ENCODE peak calls at places on chromosomes 13 and 19, in ten cellular contexts. One of them, this sample, is unnamed.

GRCh38 chr13:27830010-27830409 is 37.7 kb downstream of the GSX1 start:
- DNase-seq in foreskin fibroblast: no peak
- DNase-seq in MM.1S: peak
- DNase-seq in Peyer's patch: peak
- DNase-seq in left ventricle myocardium inferior: peak
- DNase-seq in IMR-90: no peak
- DNase-seq in GM12865: peak
- DNase-seq in fibroblast of lung: peak
- DNase-seq in bronchial epithelial cell: no peak
- DNase-seq in GM10248: peak
- DNase-seq in this sample: peak

GRCh38 chr19:35224681-35225604 is 3.6 kb downstream of the FAM187B start:
- DNase-seq in foreskin fibroblast: no peak
- DNase-seq in MM.1S: no peak
- DNase-seq in Peyer's patch: no peak
- DNase-seq in left ventricle myocardium inferior: no peak
- DNase-seq in IMR-90: no peak
- DNase-seq in GM12865: no peak
- DNase-seq in fibroblast of lung: no peak
- DNase-seq in bronchial epithelial cell: no peak
- DNase-seq in GM10248: peak
- DNase-seq in this sample: peak

GRCh38 chr13:110319774-110320509 is 12.9 kb downstream of the COL4A2 start:
- DNase-seq in foreskin fibroblast: no peak
- DNase-seq in MM.1S: no peak
- DNase-seq in Peyer's patch: no peak
- DNase-seq in left ventricle myocardium inferior: no peak
- DNase-seq in IMR-90: peak
- DNase-seq in GM12865: no peak
- DNase-seq in fibroblast of lung: peak
- DNase-seq in bronchial epithelial cell: peak
- DNase-seq in GM10248: no peak
- DNase-seq in this sample: no peak

GRCh38 chr13:112880976-112881540 is 88.0 kb upstream of the MCF2L start:
- DNase-seq in foreskin fibroblast: no peak
- DNase-seq in MM.1S: no peak
- DNase-seq in Peyer's patch: peak
- DNase-seq in left ventricle myocardium inferior: no peak
- DNase-seq in IMR-90: no peak
- DNase-seq in GM12865: no peak
- DNase-seq in fibroblast of lung: no peak
- DNase-seq in bronchial epithelial cell: no peak
- DNase-seq in GM10248: no peak
- DNase-seq in this sample: no peak

GRCh38 chr19:43465468-43466120 is at the start of gene LYPD3:
- DNase-seq in foreskin fibroblast: peak
- DNase-seq in MM.1S: no peak
- DNase-seq in Peyer's patch: peak
- DNase-seq in left ventricle myocardium inferior: no peak
- DNase-seq in IMR-90: peak
- DNase-seq in GM12865: no peak
- DNase-seq in fibroblast of lung: no peak
- DNase-seq in bronchial epithelial cell: peak
- DNase-seq in GM10248: no peak
- DNase-seq in this sample: no peak

GRCh38 chr19:1274081-1274851 is 1.1 kb upstream of the FAM174C start:
- DNase-seq in foreskin fibroblast: no peak
- DNase-seq in MM.1S: no peak
- DNase-seq in Peyer's patch: no peak
- DNase-seq in left ventricle myocardium inferior: no peak
- DNase-seq in IMR-90: no peak
- DNase-seq in GM12865: no peak
- DNase-seq in fibroblast of lung: no peak
- DNase-seq in bronchial epithelial cell: no peak
- DNase-seq in GM10248: no peak
- DNase-seq in this sample: no peak

GRCh38 chr13:49057176-49057575 is 81.5 kb downstream of the FNDC3A start:
- DNase-seq in foreskin fibroblast: no peak
- DNase-seq in MM.1S: no peak
- DNase-seq in Peyer's patch: no peak
- DNase-seq in left ventricle myocardium inferior: no peak
- DNase-seq in IMR-90: no peak
- DNase-seq in GM12865: no peak
- DNase-seq in fibroblast of lung: no peak
- DNase-seq in bronchial epithelial cell: no peak
- DNase-seq in GM10248: no peak
- DNase-seq in this sample: no peak

GRCh38 chr19:7865262-7865911 is 8.8 kb downstream of the PRR36 start:
- DNase-seq in foreskin fibroblast: no peak
- DNase-seq in MM.1S: peak
- DNase-seq in Peyer's patch: peak
- DNase-seq in left ventricle myocardium inferior: no peak
- DNase-seq in IMR-90: no peak
- DNase-seq in GM12865: peak
- DNase-seq in fibroblast of lung: no peak
- DNase-seq in bronchial epithelial cell: peak
- DNase-seq in GM10248: no peak
- DNase-seq in this sample: no peak

GRCh38 chr19:41350735-41351338 is 2.9 kb downstream of the TGFB1 start:
- DNase-seq in foreskin fibroblast: no peak
- DNase-seq in MM.1S: no peak
- DNase-seq in Peyer's patch: no peak
- DNase-seq in left ventricle myocardium inferior: no peak
- DNase-seq in IMR-90: peak
- DNase-seq in GM12865: no peak
- DNase-seq in fibroblast of lung: peak
- DNase-seq in bronchial epithelial cell: peak
- DNase-seq in GM10248: peak
- DNase-seq in this sample: no peak

GRCh38 chr13:79246575-79246949 is 159.5 kb downstream of the RBM26 start:
- DNase-seq in foreskin fibroblast: no peak
- DNase-seq in MM.1S: peak
- DNase-seq in Peyer's patch: no peak
- DNase-seq in left ventricle myocardium inferior: no peak
- DNase-seq in IMR-90: no peak
- DNase-seq in GM12865: peak
- DNase-seq in fibroblast of lung: no peak
- DNase-seq in bronchial epithelial cell: peak
- DNase-seq in GM10248: no peak
- DNase-seq in this sample: no peak

GRCh38 chr19:2877398-2878331 is 10.5 kb downstream of the ZNF556 start:
- DNase-seq in foreskin fibroblast: no peak
- DNase-seq in MM.1S: no peak
- DNase-seq in Peyer's patch: no peak
- DNase-seq in left ventricle myocardium inferior: no peak
- DNase-seq in IMR-90: no peak
- DNase-seq in GM12865: no peak
- DNase-seq in fibroblast of lung: no peak
- DNase-seq in bronchial epithelial cell: no peak
- DNase-seq in GM10248: no peak
- DNase-seq in this sample: no peak

GRCh38 chr19:18488403-18488723 is 33.5 kb downstream of the ELL start:
- DNase-seq in foreskin fibroblast: no peak
- DNase-seq in MM.1S: no peak
- DNase-seq in Peyer's patch: no peak
- DNase-seq in left ventricle myocardium inferior: no peak
- DNase-seq in IMR-90: no peak
- DNase-seq in GM12865: no peak
- DNase-seq in fibroblast of lung: no peak
- DNase-seq in bronchial epithelial cell: no peak
- DNase-seq in GM10248: no peak
- DNase-seq in this sample: no peak
- TF ChIP-seq CTCF in foreskin fibroblast: peak
- TF ChIP-seq CTCF in MM.1S: no peak
- TF ChIP-seq CTCF in Peyer's patch: peak
- TF ChIP-seq CTCF in left ventricle myocardium inferior: peak
- TF ChIP-seq CTCF in IMR-90: peak
- TF ChIP-seq CTCF in GM12865: no peak
- TF ChIP-seq CTCF in fibroblast of lung: peak
- TF ChIP-seq CTCF in bronchial epithelial cell: peak
- TF ChIP-seq CTCF in GM10248: no peak
- TF ChIP-seq CTCF in this sample: no peak

GRCh38 chr19:55385236-55385748 is 440 bp upstream of the RPL28 start:
- DNase-seq in foreskin fibroblast: peak
- DNase-seq in MM.1S: peak
- DNase-seq in Peyer's patch: peak
- DNase-seq in left ventricle myocardium inferior: peak
- DNase-seq in IMR-90: peak
- DNase-seq in GM12865: peak
- DNase-seq in fibroblast of lung: peak
- DNase-seq in bronchial epithelial cell: peak
- DNase-seq in GM10248: peak
- DNase-seq in this sample: peak

GRCh38 chr19:55384576-55385235 is 614 bp upstream of the TMEM238 start:
- DNase-seq in foreskin fibroblast: no peak
- DNase-seq in MM.1S: no peak
- DNase-seq in Peyer's patch: peak
- DNase-seq in left ventricle myocardium inferior: no peak
- DNase-seq in IMR-90: no peak
- DNase-seq in GM12865: peak
- DNase-seq in fibroblast of lung: no peak
- DNase-seq in bronchial epithelial cell: no peak
- DNase-seq in GM10248: no peak
- DNase-seq in this sample: no peak

GRCh38 chr19:55382522-55383054 is 1.5 kb downstream of the TMEM238 start:
- DNase-seq in foreskin fibroblast: no peak
- DNase-seq in MM.1S: no peak
- DNase-seq in Peyer's patch: no peak
- DNase-seq in left ventricle myocardium inferior: no peak
- DNase-seq in IMR-90: no peak
- DNase-seq in GM12865: no peak
- DNase-seq in fibroblast of lung: no peak
- DNase-seq in bronchial epithelial cell: no peak
- DNase-seq in GM10248: no peak
- DNase-seq in this sample: no peak

GRCh38 chr19:55383279-55383788 is 758 bp downstream of the TMEM238 start:
- DNase-seq in foreskin fibroblast: no peak
- DNase-seq in MM.1S: no peak
- DNase-seq in Peyer's patch: no peak
- DNase-seq in left ventricle myocardium inferior: no peak
- DNase-seq in IMR-90: no peak
- DNase-seq in GM12865: peak
- DNase-seq in fibroblast of lung: no peak
- DNase-seq in bronchial epithelial cell: no peak
- DNase-seq in GM10248: no peak
- DNase-seq in this sample: no peak

GRCh38 chr19:55383789-55384575 is at the start of gene TMEM238:
- DNase-seq in foreskin fibroblast: peak
- DNase-seq in MM.1S: peak
- DNase-seq in Peyer's patch: peak
- DNase-seq in left ventricle myocardium inferior: peak
- DNase-seq in IMR-90: peak
- DNase-seq in GM12865: peak
- DNase-seq in fibroblast of lung: peak
- DNase-seq in bronchial epithelial cell: peak
- DNase-seq in GM10248: peak
- DNase-seq in this sample: peak
- TF ChIP-seq CTCF in foreskin fibroblast: no peak
- TF ChIP-seq CTCF in MM.1S: no peak
- TF ChIP-seq CTCF in Peyer's patch: peak
- TF ChIP-seq CTCF in left ventricle myocardium inferior: peak
- TF ChIP-seq CTCF in IMR-90: peak
- TF ChIP-seq CTCF in GM12865: peak
- TF ChIP-seq CTCF in fibroblast of lung: no peak
- TF ChIP-seq CTCF in bronchial epithelial cell: peak
- TF ChIP-seq CTCF in GM10248: peak
- TF ChIP-seq CTCF in this sample: no peak

GRCh38 chr13:40077396-40078027 is 422.1 kb downstream of the COG6 start:
- DNase-seq in foreskin fibroblast: no peak
- DNase-seq in MM.1S: no peak
- DNase-seq in Peyer's patch: no peak
- DNase-seq in left ventricle myocardium inferior: no peak
- DNase-seq in IMR-90: no peak
- DNase-seq in GM12865: no peak
- DNase-seq in fibroblast of lung: no peak
- DNase-seq in bronchial epithelial cell: peak
- DNase-seq in GM10248: no peak
- DNase-seq in this sample: no peak
- TF ChIP-seq CTCF in foreskin fibroblast: no peak
- TF ChIP-seq CTCF in MM.1S: no peak
- TF ChIP-seq CTCF in Peyer's patch: no peak
- TF ChIP-seq CTCF in left ventricle myocardium inferior: no peak
- TF ChIP-seq CTCF in IMR-90: no peak
- TF ChIP-seq CTCF in GM12865: no peak
- TF ChIP-seq CTCF in fibroblast of lung: no peak
- TF ChIP-seq CTCF in bronchial epithelial cell: no peak
- TF ChIP-seq CTCF in GM10248: no peak
- TF ChIP-seq CTCF in this sample: no peak

GRCh38 chr13:42732073-42732472 is 49.3 kb upstream of the FAM216B start:
- DNase-seq in foreskin fibroblast: no peak
- DNase-seq in MM.1S: no peak
- DNase-seq in Peyer's patch: no peak
- DNase-seq in left ventricle myocardium inferior: no peak
- DNase-seq in IMR-90: no peak
- DNase-seq in GM12865: no peak
- DNase-seq in fibroblast of lung: no peak
- DNase-seq in bronchial epithelial cell: no peak
- DNase-seq in GM10248: no peak
- DNase-seq in this sample: no peak

GRCh38 chr13:42735011-42735410 is 46.4 kb upstream of the FAM216B start:
- DNase-seq in foreskin fibroblast: no peak
- DNase-seq in MM.1S: no peak
- DNase-seq in Peyer's patch: no peak
- DNase-seq in left ventricle myocardium inferior: no peak
- DNase-seq in IMR-90: peak
- DNase-seq in GM12865: peak
- DNase-seq in fibroblast of lung: no peak
- DNase-seq in bronchial epithelial cell: peak
- DNase-seq in GM10248: no peak
- DNase-seq in this sample: no peak

GRCh38 chr13:42729857-42730402 is 51.5 kb upstream of the FAM216B start:
- DNase-seq in foreskin fibroblast: no peak
- DNase-seq in MM.1S: no peak
- DNase-seq in Peyer's patch: no peak
- DNase-seq in left ventricle myocardium inferior: no peak
- DNase-seq in IMR-90: no peak
- DNase-seq in GM12865: no peak
- DNase-seq in fibroblast of lung: no peak
- DNase-seq in bronchial epithelial cell: no peak
- DNase-seq in GM10248: no peak
- DNase-seq in this sample: no peak

GRCh38 chr13:42728507-42729180 is 52.7 kb upstream of the FAM216B start:
- DNase-seq in foreskin fibroblast: no peak
- DNase-seq in MM.1S: no peak
- DNase-seq in Peyer's patch: no peak
- DNase-seq in left ventricle myocardium inferior: no peak
- DNase-seq in IMR-90: no peak
- DNase-seq in GM12865: no peak
- DNase-seq in fibroblast of lung: no peak
- DNase-seq in bronchial epithelial cell: peak
- DNase-seq in GM10248: no peak
- DNase-seq in this sample: no peak

DNA sequence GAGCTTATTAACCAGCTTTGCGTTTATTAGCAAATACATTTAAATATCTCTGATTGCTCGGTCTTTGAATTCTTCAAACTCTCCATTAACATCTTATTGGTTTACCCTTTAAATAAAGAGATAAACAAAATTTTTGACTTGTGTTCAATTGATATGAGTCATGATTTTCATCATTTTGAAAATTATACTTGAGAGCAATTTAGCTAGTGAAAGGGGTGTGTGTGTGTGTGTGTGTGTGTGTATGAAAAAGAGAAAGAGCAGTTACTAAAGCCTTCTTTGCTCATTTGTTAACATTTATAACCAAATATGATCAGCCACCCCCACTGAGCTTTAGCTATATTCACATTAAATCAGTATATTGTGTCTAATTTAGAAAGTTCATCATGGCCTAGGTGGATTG is 48.3 kb upstream of the FAM216B start:
- DNase-seq in foreskin fibroblast: no peak
- DNase-seq in MM.1S: no peak
- DNase-seq in Peyer's patch: no peak
- DNase-seq in left ventricle myocardium inferior: no peak
- DNase-seq in IMR-90: no peak
- DNase-seq in GM12865: no peak
- DNase-seq in fibroblast of lung: no peak
- DNase-seq in bronchial epithelial cell: no peak
- DNase-seq in GM10248: no peak
- DNase-seq in this sample: no peak
- TF ChIP-seq CTCF in foreskin fibroblast: no peak
- TF ChIP-seq CTCF in MM.1S: no peak
- TF ChIP-seq CTCF in Peyer's patch: no peak
- TF ChIP-seq CTCF in left ventricle myocardium inferior: no peak
- TF ChIP-seq CTCF in IMR-90: no peak
- TF ChIP-seq CTCF in GM12865: no peak
- TF ChIP-seq CTCF in fibroblast of lung: no peak
- TF ChIP-seq CTCF in bronchial epithelial cell: no peak
- TF ChIP-seq CTCF in GM10248: no peak
- TF ChIP-seq CTCF in this sample: no peak

This sample was measured in activated B cell treated with CpG ODN at 0.5 μM for 24 hours.